ENCODE peak calls at places on chromosomes 5 and 9, in ten cellular contexts. W is lower leg skin, U is adrenal gland, K is tibial nerve, B is A549, V is upper lobe of left lung, Z is uterus, I is breast epithelium, D is H1, F is transverse colon. R is an unnamed sample.

GRCh38 chr5:147223951-147224791 is 10.7 kb upstream of the STK32A start:
- DNase-seq in W (no peak), U (peak; percentile 56), K (peak; percentile 69), B (peak; percentile 27), V (no peak), Z (peak; percentile 49), I (no peak), D (no peak), F (peak; percentile 16), R (peak; percentile 45)

GRCh38 chr5:176533894-176534611 is 3.1 kb downstream of the RNF44 start:
- DNase-seq in W (no peak), U (peak; percentile 57), K (no peak), B (peak; percentile 51), V (peak; percentile 50), Z (no peak), I (no peak), D (no peak), F (peak; percentile 47), R (no peak)

GRCh38 chr5:158814521-158814920 is 285.2 kb downstream of the EBF1 start:
- DNase-seq in W (no peak), U (no peak), K (no peak), B (no peak), V (no peak), Z (no peak), I (no peak), D (no peak), F (no peak), R (no peak)

GRCh38 chr5:176153741-176154140 is 84.5 kb upstream of the SIMC1 start:
- DNase-seq in W (no peak), U (no peak), K (no peak), B (no peak), V (no peak), Z (no peak), I (no peak), D (no peak), F (no peak), R (no peak)

GRCh38 chr5:151449836-151450235 is 2.4 kb downstream of the SLC36A1 start:
- DNase-seq in W (no peak), U (no peak), K (no peak), B (no peak), V (no peak), Z (no peak), I (no peak), D (no peak), F (no peak), R (no peak)

GRCh38 chr9:137433916-137434431 is 7.2 kb downstream of the ENTPD8 start:
- DNase-seq in W (peak; percentile 83), U (no peak), K (no peak), B (no peak), V (no peak), Z (no peak), I (no peak), D (no peak), F (no peak), R (no peak)

GRCh38 chr5:180648658-180649296 is 623 bp downstream of the FLT4 start:
- DNase-seq in W (peak; percentile 77), U (no peak), K (no peak), B (peak; percentile 73), V (no peak), Z (no peak), I (no peak), D (no peak), F (no peak), R (no peak)

GRCh38 chr5:58922392-58923171 is 339.7 kb downstream of the RAB3C start:
- DNase-seq in W (peak; percentile 90), U (peak; percentile 85), K (peak; percentile 36), B (no peak), V (peak; percentile 58), Z (peak; percentile 39), I (peak; percentile 62), D (no peak), F (peak; percentile 72), R (no peak)

GRCh38 chr9:24590432-24590831 is 44.7 kb upstream of the IZUMO3 start:
- DNase-seq in W (no peak), U (no peak), K (no peak), B (no peak), V (no peak), Z (no peak), I (no peak), D (no peak), F (no peak), R (no peak)

GRCh38 chr9:2726620-2727335 is 9.5 kb downstream of the KCNV2 start:
- DNase-seq in W (no peak), U (no peak), K (no peak), B (no peak), V (no peak), Z (no peak), I (no peak), D (no peak), F (no peak), R (peak; percentile 28)

GRCh38 chr9:125176632-125177031 is 13.0 kb downstream of the PPP6C start:
- DNase-seq in W (peak; percentile 72), U (no peak), K (no peak), B (no peak), V (no peak), Z (no peak), I (no peak), D (no peak), F (no peak), R (no peak)

GRCh38 chr9:125404733-125405132 is 143.1 kb downstream of the GAPVD1 start:
- DNase-seq in W (no peak), U (no peak), K (no peak), B (no peak), V (no peak), Z (no peak), I (no peak), D (no peak), F (no peak), R (no peak)

GRCh38 chr9:121550569-121551512 is 51.2 kb upstream of the GGTA1 start:
- DNase-seq in W (peak; percentile 97), U (peak; percentile 74), K (peak; percentile 80), B (peak; percentile 69), V (peak; percentile 83), Z (peak; percentile 82), I (peak; percentile 87), D (peak; percentile 61), F (peak; percentile 80), R (peak; percentile 91)

GRCh38 chr5:93716453-93716852 is 24.9 kb downstream of the POU5F2 start:
- DNase-seq in W (no peak), U (no peak), K (no peak), B (no peak), V (no peak), Z (no peak), I (no peak), D (no peak), F (no peak), R (no peak)

GRCh38 chr5:978051-978450 is 30.6 kb upstream of the NKD2 start:
- DNase-seq in W (no peak), U (no peak), K (no peak), B (no peak), V (no peak), Z (peak; percentile 18), I (no peak), D (no peak), F (no peak), R (no peak)

GRCh38 chr9:100379862-100380261 is 27.1 kb upstream of the TEX10 start:
- DNase-seq in W (no peak), U (no peak), K (no peak), B (peak; percentile 13), V (no peak), Z (no peak), I (no peak), D (no peak), F (no peak), R (peak; percentile 44)

GRCh38 chr5:55234171-55234700 is 828 bp upstream of the CCNO start:
- DNase-seq in W (no peak), U (peak; percentile 32), K (no peak), B (no peak), V (no peak), Z (no peak), I (no peak), D (no peak), F (peak; percentile 83), R (peak; percentile 49)

GRCh38 chr5:123929055-123929474 is 417.1 kb downstream of the CSNK1G3 start:
- DNase-seq in W (no peak), U (no peak), K (no peak), B (no peak), V (no peak), Z (no peak), I (no peak), D (no peak), F (no peak), R (no peak)

GRCh38 chr9:89383721-89384300 is 65.5 kb downstream of the SECISBP2 start:
- DNase-seq in W (no peak), U (no peak), K (no peak), B (no peak), V (no peak), Z (no peak), I (no peak), D (no peak), F (no peak), R (no peak)
- TF ChIP-seq POLR2A in W (no peak), U (no peak), K (no peak), B (no peak), V (no peak), Z (no peak), I (no peak), D (no peak), F (no peak), R (no peak)

GRCh38 chr5:134289509-134290113 is 63.7 kb upstream of the PPP2CA start:
- DNase-seq in W (no peak), U (peak; percentile 61), K (peak; percentile 57), B (peak; percentile 75), V (peak; percentile 40), Z (peak; percentile 64), I (no peak), D (peak; percentile 46), F (peak; percentile 51), R (peak; percentile 35)
- TF ChIP-seq POLR2A in W (no peak), U (no peak), K (no peak), B (no peak), V (no peak), Z (no peak), I (no peak), D (no peak), F (no peak), R (no peak)

GRCh38 chr5:131523500-131524185 is 111.4 kb downstream of the RAPGEF6 start:
- DNase-seq in W (no peak), U (no peak), K (no peak), B (no peak), V (no peak), Z (no peak), I (no peak), D (no peak), F (no peak), R (no peak)
- TF ChIP-seq POLR2A in W (no peak), U (no peak), K (no peak), B (no peak), V (no peak), Z (no peak), I (no peak), D (no peak), F (no peak), R (no peak)

GRCh38 chr5:111563041-111563822 is 50.9 kb upstream of the STARD4 start:
- DNase-seq in W (no peak), U (no peak), K (no peak), B (no peak), V (no peak), Z (no peak), I (no peak), D (no peak), F (no peak), R (no peak)
- TF ChIP-seq POLR2A in W (no peak), U (no peak), K (no peak), B (no peak), V (no peak), Z (no peak), I (no peak), D (no peak), F (no peak), R (no peak)

R was measured in H54.